ENCODE peak calls at places on chromosomes 12 and 14, in ten cellular contexts. One of them, this sample, is unnamed.
A peak's percentile ranks its signal among the peaks of the same experiment; 100 is the strongest.

GRCh38 chr14:60786905-60787304 is 52.3 kb downstream of the MNAT1 start:
- DNase-seq in tibial nerve: no peak
- DNase-seq in endothelial cell of umbilical vein: no peak
- DNase-seq in cardiac fibroblast: no peak
- DNase-seq in HFFc6: no peak
- DNase-seq in fibroblast of pulmonary artery: no peak
- DNase-seq in BJ: no peak
- DNase-seq in kidney: no peak
- DNase-seq in activated CD8-positive, alpha-beta T cell treated with anti-CD3 and anti-CD28 coated beads for 36 hours: no peak
- DNase-seq in left lung: no peak
- DNase-seq in this sample: no peak

GRCh38 chr14:75022655-75023054 is 19.9 kb downstream of the EIF2B2 start:
- DNase-seq in tibial nerve: no peak
- DNase-seq in endothelial cell of umbilical vein: peak; percentile 13
- DNase-seq in cardiac fibroblast: peak; percentile 17
- DNase-seq in HFFc6: no peak
- DNase-seq in fibroblast of pulmonary artery: peak; percentile 20
- DNase-seq in BJ: no peak
- DNase-seq in kidney: no peak
- DNase-seq in activated CD8-positive, alpha-beta T cell treated with anti-CD3 and anti-CD28 coated beads for 36 hours: peak; percentile 26
- DNase-seq in left lung: no peak
- DNase-seq in this sample: no peak

GRCh38 chr12:64696065-64696741 is 63.0 kb downstream of the GNS start:
- DNase-seq in tibial nerve: no peak
- DNase-seq in endothelial cell of umbilical vein: peak; percentile 62
- DNase-seq in cardiac fibroblast: peak; percentile 63
- DNase-seq in HFFc6: peak; percentile 25
- DNase-seq in fibroblast of pulmonary artery: peak; percentile 66
- DNase-seq in BJ: no peak
- DNase-seq in kidney: no peak
- DNase-seq in activated CD8-positive, alpha-beta T cell treated with anti-CD3 and anti-CD28 coated beads for 36 hours: no peak
- DNase-seq in left lung: no peak
- DNase-seq in this sample: no peak

GRCh38 chr14:52272375-52272774 is 4.9 kb downstream of the PTGDR start:
- DNase-seq in tibial nerve: no peak
- DNase-seq in endothelial cell of umbilical vein: no peak
- DNase-seq in cardiac fibroblast: peak; percentile 73
- DNase-seq in HFFc6: peak; percentile 39
- DNase-seq in fibroblast of pulmonary artery: peak; percentile 53
- DNase-seq in BJ: no peak
- DNase-seq in kidney: no peak
- DNase-seq in activated CD8-positive, alpha-beta T cell treated with anti-CD3 and anti-CD28 coated beads for 36 hours: peak; percentile 52
- DNase-seq in left lung: no peak
- DNase-seq in this sample: peak; percentile 53

GRCh38 chr12:115224031-115224430 is 540.1 kb upstream of the TBX3 start:
- DNase-seq in tibial nerve: no peak
- DNase-seq in endothelial cell of umbilical vein: no peak
- DNase-seq in cardiac fibroblast: peak; percentile 37
- DNase-seq in HFFc6: no peak
- DNase-seq in fibroblast of pulmonary artery: peak; percentile 61
- DNase-seq in BJ: no peak
- DNase-seq in kidney: no peak
- DNase-seq in activated CD8-positive, alpha-beta T cell treated with anti-CD3 and anti-CD28 coated beads for 36 hours: no peak
- DNase-seq in left lung: no peak
- DNase-seq in this sample: no peak

GRCh38 chr12:18151036-18151435 is 61.0 kb upstream of the RERGL start:
- DNase-seq in tibial nerve: no peak
- DNase-seq in endothelial cell of umbilical vein: no peak
- DNase-seq in cardiac fibroblast: no peak
- DNase-seq in HFFc6: no peak
- DNase-seq in fibroblast of pulmonary artery: peak; percentile 69
- DNase-seq in BJ: no peak
- DNase-seq in kidney: no peak
- DNase-seq in activated CD8-positive, alpha-beta T cell treated with anti-CD3 and anti-CD28 coated beads for 36 hours: no peak
- DNase-seq in left lung: no peak
- DNase-seq in this sample: no peak

GRCh38 chr12:78115889-78116288 is 285.2 kb downstream of the NAV3 start:
- DNase-seq in tibial nerve: no peak
- DNase-seq in endothelial cell of umbilical vein: no peak
- DNase-seq in cardiac fibroblast: peak; percentile 13
- DNase-seq in HFFc6: no peak
- DNase-seq in fibroblast of pulmonary artery: no peak
- DNase-seq in BJ: no peak
- DNase-seq in kidney: no peak
- DNase-seq in activated CD8-positive, alpha-beta T cell treated with anti-CD3 and anti-CD28 coated beads for 36 hours: no peak
- DNase-seq in left lung: no peak
- DNase-seq in this sample: no peak

GRCh38 chr14:71232506-71232905 is 325.2 kb downstream of the PCNX1 start:
- DNase-seq in tibial nerve: no peak
- DNase-seq in endothelial cell of umbilical vein: no peak
- DNase-seq in cardiac fibroblast: no peak
- DNase-seq in HFFc6: no peak
- DNase-seq in fibroblast of pulmonary artery: no peak
- DNase-seq in BJ: no peak
- DNase-seq in kidney: no peak
- DNase-seq in activated CD8-positive, alpha-beta T cell treated with anti-CD3 and anti-CD28 coated beads for 36 hours: no peak
- DNase-seq in left lung: no peak
- DNase-seq in this sample: no peak

GRCh38 chr14:71395151-71395604 is 487.9 kb downstream of the PCNX1 start:
- DNase-seq in tibial nerve: no peak
- DNase-seq in endothelial cell of umbilical vein: no peak
- DNase-seq in cardiac fibroblast: peak; percentile 81
- DNase-seq in HFFc6: peak; percentile 16
- DNase-seq in fibroblast of pulmonary artery: no peak
- DNase-seq in BJ: no peak
- DNase-seq in kidney: no peak
- DNase-seq in activated CD8-positive, alpha-beta T cell treated with anti-CD3 and anti-CD28 coated beads for 36 hours: peak; percentile 41
- DNase-seq in left lung: no peak
- DNase-seq in this sample: no peak

GRCh38 chr12:12224240-12224940 is 42.5 kb downstream of the LRP6 start:
- DNase-seq in tibial nerve: no peak
- DNase-seq in endothelial cell of umbilical vein: no peak
- DNase-seq in cardiac fibroblast: peak; percentile 39
- DNase-seq in HFFc6: no peak
- DNase-seq in fibroblast of pulmonary artery: peak; percentile 31
- DNase-seq in BJ: no peak
- DNase-seq in kidney: no peak
- DNase-seq in activated CD8-positive, alpha-beta T cell treated with anti-CD3 and anti-CD28 coated beads for 36 hours: no peak
- DNase-seq in left lung: no peak
- DNase-seq in this sample: no peak

GRCh38 chr12:89883630-89884364 is 175.2 kb upstream of the ATP2B1 start:
- DNase-seq in tibial nerve: no peak
- DNase-seq in endothelial cell of umbilical vein: peak; percentile 65
- DNase-seq in cardiac fibroblast: peak; percentile 56
- DNase-seq in HFFc6: no peak
- DNase-seq in fibroblast of pulmonary artery: peak; percentile 70
- DNase-seq in BJ: no peak
- DNase-seq in kidney: no peak
- DNase-seq in activated CD8-positive, alpha-beta T cell treated with anti-CD3 and anti-CD28 coated beads for 36 hours: no peak
- DNase-seq in left lung: no peak
- DNase-seq in this sample: no peak

GRCh38 chr12:103431950-103432349 is 63.8 kb downstream of the C12orf42 start:
- DNase-seq in tibial nerve: no peak
- DNase-seq in endothelial cell of umbilical vein: no peak
- DNase-seq in cardiac fibroblast: no peak
- DNase-seq in HFFc6: no peak
- DNase-seq in fibroblast of pulmonary artery: no peak
- DNase-seq in BJ: no peak
- DNase-seq in kidney: no peak
- DNase-seq in activated CD8-positive, alpha-beta T cell treated with anti-CD3 and anti-CD28 coated beads for 36 hours: no peak
- DNase-seq in left lung: no peak
- DNase-seq in this sample: no peak

GRCh38 chr12:110279976-110280783 is 867 bp upstream of the ATP2A2 start:
- DNase-seq in tibial nerve: peak; percentile 19
- DNase-seq in endothelial cell of umbilical vein: peak; percentile 66
- DNase-seq in cardiac fibroblast: peak; percentile 49
- DNase-seq in HFFc6: no peak
- DNase-seq in fibroblast of pulmonary artery: peak; percentile 34
- DNase-seq in BJ: no peak
- DNase-seq in kidney: no peak
- DNase-seq in activated CD8-positive, alpha-beta T cell treated with anti-CD3 and anti-CD28 coated beads for 36 hours: peak; percentile 61
- DNase-seq in left lung: no peak
- DNase-seq in this sample: peak; percentile 63

GRCh38 chr14:72708708-72709475 is 185.0 kb downstream of the DPF3 start:
- DNase-seq in tibial nerve: no peak
- DNase-seq in endothelial cell of umbilical vein: no peak
- DNase-seq in cardiac fibroblast: no peak
- DNase-seq in HFFc6: no peak
- DNase-seq in fibroblast of pulmonary artery: no peak
- DNase-seq in BJ: no peak
- DNase-seq in kidney: no peak
- DNase-seq in activated CD8-positive, alpha-beta T cell treated with anti-CD3 and anti-CD28 coated beads for 36 hours: peak; percentile 47
- DNase-seq in left lung: no peak
- DNase-seq in this sample: no peak

GRCh38 chr12:76698966-76699365 is 64.9 kb upstream of the ZDHHC17 start:
- DNase-seq in tibial nerve: no peak
- DNase-seq in endothelial cell of umbilical vein: no peak
- DNase-seq in cardiac fibroblast: no peak
- DNase-seq in HFFc6: no peak
- DNase-seq in fibroblast of pulmonary artery: no peak
- DNase-seq in BJ: no peak
- DNase-seq in kidney: no peak
- DNase-seq in activated CD8-positive, alpha-beta T cell treated with anti-CD3 and anti-CD28 coated beads for 36 hours: no peak
- DNase-seq in left lung: no peak
- DNase-seq in this sample: no peak

GRCh38 chr14:89586258-89587127 is 169.5 kb upstream of the FOXN3 start:
- DNase-seq in tibial nerve: no peak
- DNase-seq in endothelial cell of umbilical vein: no peak
- DNase-seq in cardiac fibroblast: no peak
- DNase-seq in HFFc6: no peak
- DNase-seq in fibroblast of pulmonary artery: no peak
- DNase-seq in BJ: no peak
- DNase-seq in kidney: no peak
- DNase-seq in activated CD8-positive, alpha-beta T cell treated with anti-CD3 and anti-CD28 coated beads for 36 hours: peak; percentile 66
- DNase-seq in left lung: no peak
- DNase-seq in this sample: no peak

GRCh38 chr14:39434401-39434800 is 2.2 kb upstream of the FBXO33 start:
- DNase-seq in tibial nerve: no peak
- DNase-seq in endothelial cell of umbilical vein: no peak
- DNase-seq in cardiac fibroblast: peak; percentile 23
- DNase-seq in HFFc6: no peak
- DNase-seq in fibroblast of pulmonary artery: peak; percentile 36
- DNase-seq in BJ: no peak
- DNase-seq in kidney: no peak
- DNase-seq in activated CD8-positive, alpha-beta T cell treated with anti-CD3 and anti-CD28 coated beads for 36 hours: no peak
- DNase-seq in left lung: no peak
- DNase-seq in this sample: no peak

DNA sequence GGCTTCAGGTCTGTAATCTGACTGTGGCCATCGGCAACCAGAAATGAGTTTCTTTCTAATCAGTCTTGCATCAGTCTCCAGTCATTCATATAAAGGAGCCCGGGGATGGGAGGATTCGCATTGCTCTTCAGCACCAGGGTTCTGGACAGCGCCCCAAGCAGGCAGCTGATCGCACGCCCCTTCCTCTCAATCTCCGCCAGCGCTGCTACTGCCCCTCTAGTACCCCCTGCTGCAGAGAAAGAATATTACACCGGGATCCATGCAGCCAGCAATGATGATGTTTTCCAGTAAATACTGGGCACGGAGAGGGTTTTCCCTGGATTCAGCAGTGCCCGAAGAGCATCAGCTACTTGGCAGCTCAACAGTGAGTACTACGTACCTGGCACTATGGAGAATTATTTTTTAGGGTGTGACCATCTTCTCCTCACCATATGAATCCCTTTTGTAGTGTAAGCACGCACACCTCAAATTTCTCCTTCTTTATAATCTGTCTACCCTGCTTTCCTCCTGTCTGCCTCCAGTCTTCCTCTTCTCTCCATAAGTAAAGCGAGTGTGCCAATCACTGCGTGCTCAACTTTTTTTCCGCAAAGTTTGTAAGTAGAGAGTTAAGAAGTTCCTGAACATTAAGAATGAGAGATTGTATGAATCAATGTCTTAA is at the start of gene TPH2:
- DNase-seq in tibial nerve: no peak
- DNase-seq in endothelial cell of umbilical vein: peak; percentile 83
- DNase-seq in cardiac fibroblast: peak; percentile 54
- DNase-seq in HFFc6: peak; percentile 43
- DNase-seq in fibroblast of pulmonary artery: peak; percentile 72
- DNase-seq in BJ: no peak
- DNase-seq in kidney: peak; percentile 63
- DNase-seq in activated CD8-positive, alpha-beta T cell treated with anti-CD3 and anti-CD28 coated beads for 36 hours: peak; percentile 64
- DNase-seq in left lung: no peak
- DNase-seq in this sample: peak; percentile 41
- TF ChIP-seq CTCF in tibial nerve: no peak
- TF ChIP-seq CTCF in endothelial cell of umbilical vein: peak; percentile 77
- TF ChIP-seq CTCF in cardiac fibroblast: peak; percentile 71
- TF ChIP-seq CTCF in HFFc6: peak; percentile 78
- TF ChIP-seq CTCF in fibroblast of pulmonary artery: peak; percentile 70
- TF ChIP-seq CTCF in BJ: peak; percentile 64
- TF ChIP-seq CTCF in kidney: peak; percentile 40
- TF ChIP-seq CTCF in activated CD8-positive, alpha-beta T cell treated with anti-CD3 and anti-CD28 coated beads for 36 hours: peak; percentile 56
- TF ChIP-seq CTCF in left lung: no peak
- TF ChIP-seq CTCF in this sample: peak; percentile 26

DNA sequence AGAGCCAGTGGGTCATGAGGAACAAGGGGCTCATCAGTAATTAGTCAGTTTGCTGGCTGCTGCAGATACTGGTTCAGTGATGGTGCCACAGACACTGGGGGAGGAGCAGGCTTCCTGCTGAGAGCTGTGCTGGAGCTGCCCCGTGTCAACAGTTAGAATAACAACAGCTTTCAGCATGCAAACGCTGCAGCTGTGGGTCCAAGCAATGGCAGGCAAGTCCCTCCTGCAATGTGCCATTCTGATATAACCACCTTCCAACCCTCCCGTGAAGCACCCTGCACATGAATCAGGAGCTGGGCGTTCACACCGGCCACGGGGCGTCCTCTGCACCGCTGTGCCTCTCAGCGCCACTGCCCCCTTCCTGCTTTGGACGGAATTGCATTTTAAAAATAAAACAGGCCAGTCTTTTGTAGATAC is 258.4 kb upstream of the SFSWAP start:
- DNase-seq in tibial nerve: no peak
- DNase-seq in endothelial cell of umbilical vein: no peak
- DNase-seq in cardiac fibroblast: no peak
- DNase-seq in HFFc6: no peak
- DNase-seq in fibroblast of pulmonary artery: no peak
- DNase-seq in BJ: no peak
- DNase-seq in kidney: no peak
- DNase-seq in activated CD8-positive, alpha-beta T cell treated with anti-CD3 and anti-CD28 coated beads for 36 hours: peak; percentile 51
- DNase-seq in left lung: peak; percentile 64
- DNase-seq in this sample: peak; percentile 66
- TF ChIP-seq CTCF in tibial nerve: peak; percentile 26
- TF ChIP-seq CTCF in endothelial cell of umbilical vein: no peak
- TF ChIP-seq CTCF in cardiac fibroblast: no peak
- TF ChIP-seq CTCF in HFFc6: peak; percentile 25
- TF ChIP-seq CTCF in fibroblast of pulmonary artery: no peak
- TF ChIP-seq CTCF in BJ: no peak
- TF ChIP-seq CTCF in kidney: no peak
- TF ChIP-seq CTCF in activated CD8-positive, alpha-beta T cell treated with anti-CD3 and anti-CD28 coated beads for 36 hours: peak; percentile 42
- TF ChIP-seq CTCF in left lung: peak; percentile 34
- TF ChIP-seq CTCF in this sample: peak; percentile 46

GRCh38 chr12:47993491-47993890 is 10.8 kb downstream of the COL2A1 start:
- DNase-seq in tibial nerve: no peak
- DNase-seq in endothelial cell of umbilical vein: no peak
- DNase-seq in cardiac fibroblast: no peak
- DNase-seq in HFFc6: no peak
- DNase-seq in fibroblast of pulmonary artery: no peak
- DNase-seq in BJ: no peak
- DNase-seq in kidney: peak; percentile 35
- DNase-seq in activated CD8-positive, alpha-beta T cell treated with anti-CD3 and anti-CD28 coated beads for 36 hours: no peak
- DNase-seq in left lung: no peak
- DNase-seq in this sample: no peak
- TF ChIP-seq CTCF in tibial nerve: no peak
- TF ChIP-seq CTCF in endothelial cell of umbilical vein: no peak
- TF ChIP-seq CTCF in cardiac fibroblast: no peak
- TF ChIP-seq CTCF in HFFc6: no peak
- TF ChIP-seq CTCF in fibroblast of pulmonary artery: no peak
- TF ChIP-seq CTCF in BJ: no peak
- TF ChIP-seq CTCF in kidney: no peak
- TF ChIP-seq CTCF in activated CD8-positive, alpha-beta T cell treated with anti-CD3 and anti-CD28 coated beads for 36 hours: no peak
- TF ChIP-seq CTCF in left lung: no peak
- TF ChIP-seq CTCF in this sample: no peak

GRCh38 chr12:132311201-132311915 is 18.0 kb downstream of the GALNT9 start:
- DNase-seq in tibial nerve: no peak
- DNase-seq in endothelial cell of umbilical vein: no peak
- DNase-seq in cardiac fibroblast: no peak
- DNase-seq in HFFc6: no peak
- DNase-seq in fibroblast of pulmonary artery: no peak
- DNase-seq in BJ: no peak
- DNase-seq in kidney: peak; percentile 66
- DNase-seq in activated CD8-positive, alpha-beta T cell treated with anti-CD3 and anti-CD28 coated beads for 36 hours: no peak
- DNase-seq in left lung: peak; percentile 47
- DNase-seq in this sample: no peak
- TF ChIP-seq CTCF in tibial nerve: no peak
- TF ChIP-seq CTCF in endothelial cell of umbilical vein: no peak
- TF ChIP-seq CTCF in cardiac fibroblast: no peak
- TF ChIP-seq CTCF in HFFc6: no peak
- TF ChIP-seq CTCF in fibroblast of pulmonary artery: no peak
- TF ChIP-seq CTCF in BJ: no peak
- TF ChIP-seq CTCF in kidney: no peak
- TF ChIP-seq CTCF in activated CD8-positive, alpha-beta T cell treated with anti-CD3 and anti-CD28 coated beads for 36 hours: no peak
- TF ChIP-seq CTCF in left lung: no peak
- TF ChIP-seq CTCF in this sample: no peak

This sample was measured in GM20000.